ENCODE peak calls at places on chromosome 1, in four cellular contexts. D is astrocyte of the spinal cord, F is GOT3, Q is kidney epithelial cell. Z is an unnamed sample.

GRCh38 chr1:80217377-80217986 is 1211.0 kb upstream of the ADGRL4 start:
- DNase-seq in Q (peak; percentile 43), D (peak; percentile 73), F (no peak), Z (no peak)

GRCh38 chr1:30125024-30125423 is 598.4 kb downstream of the MATN1 start:
- DNase-seq in F (no peak), Q (no peak), D (no peak), Z (no peak)

GRCh38 chr1:38076455-38076854 is 29.9 kb upstream of the POU3F1 start:
- DNase-seq in Q (no peak), F (no peak), D (no peak), Z (no peak)

GRCh38 chr1:112957133-112957812 is 1.3 kb upstream of the SLC16A1 start:
- DNase-seq in Q (peak; percentile 78), D (peak; percentile 94), F (no peak), Z (peak; percentile 11)

GRCh38 chr1:41977329-41977728 is 58.6 kb upstream of the HIVEP3 start:
- DNase-seq in F (no peak), Q (no peak), D (no peak), Z (no peak)

GRCh38 chr1:171582589-171582988 is 39.5 kb upstream of the MYOCOS start:
- DNase-seq in F (no peak), D (no peak), Q (no peak), Z (no peak)

GRCh38 chr1:45809761-45810160 is 6.3 kb downstream of the MAST2 start:
- DNase-seq in F (no peak), D (no peak), Q (no peak), Z (no peak)

GRCh38 chr1:153792631-153793041 is 17.4 kb downstream of the SLC27A3 start:
- DNase-seq in F (no peak), Q (no peak), D (no peak), Z (no peak)

GRCh38 chr1:63630238-63630637 is 37.0 kb downstream of the PGM1 start:
- DNase-seq in D (no peak), Q (no peak), F (no peak), Z (no peak)

GRCh38 chr1:38512789-38513188 is 346.8 kb downstream of the RRAGC start:
- DNase-seq in F (no peak), D (no peak), Q (no peak), Z (no peak)

GRCh38 chr1:205301220-205301821 is 20.2 kb downstream of the NUAK2 start:
- DNase-seq in F (no peak), D (peak; percentile 96), Q (peak; percentile 90), Z (no peak)

GRCh38 chr1:216310776-216311175 is 112.5 kb downstream of the USH2A start:
- DNase-seq in D (peak; percentile 56), Q (no peak), F (no peak), Z (no peak)

GRCh38 chr1:15459771-15460719 is 3.5 kb downstream of the CELA2A start:
- DNase-seq in F (no peak), Q (no peak), D (no peak), Z (no peak)

GRCh38 chr1:152658649-152659048 is 4.5 kb upstream of the LCE2D start:
- DNase-seq in D (no peak), F (no peak), Q (no peak), Z (no peak)

GRCh38 chr1:109906160-109906838 is 4.3 kb upstream of the CSF1 start:
- DNase-seq in D (no peak), F (no peak), Q (no peak), Z (peak; percentile 88)

GRCh38 chr1:147800852-147801251 is 40.5 kb upstream of the GJA5 start:
- DNase-seq in D (no peak), F (no peak), Q (no peak), Z (no peak)

GRCh38 chr1:5067251-5067650 is 412.8 kb downstream of the AJAP1 start:
- DNase-seq in Q (no peak), D (no peak), F (no peak), Z (no peak)

GRCh38 chr1:223201967-223202366 is 58.9 kb upstream of the TLR5 start:
- DNase-seq in Q (no peak), F (no peak), D (no peak), Z (no peak)

GRCh38 chr1:239606850-239607400 is 220.6 kb downstream of the CHRM3 start:
- DNase-seq in D (no peak), F (no peak), Q (no peak), Z (no peak)

GRCh38 chr1:162976628-162977027 is 92.5 kb upstream of the RGS4 start:
- DNase-seq in F (no peak), Q (no peak), D (no peak), Z (no peak)

GRCh38 chr1:10730985-10731384 is 65.5 kb downstream of the CASZ1 start:
- DNase-seq in Q (peak; percentile 74), F (no peak), D (peak; percentile 46), Z (no peak)

GRCh38 chr1:198387587-198387986 is 152.9 kb downstream of the ATP6V1G3 start:
- DNase-seq in D (peak; percentile 35), F (no peak), Q (no peak), Z (no peak)

GRCh38 chr1:81111818-81112217 is 688.9 kb upstream of the ADGRL2 start:
- DNase-seq in F (no peak), D (peak; percentile 60), Q (no peak), Z (no peak)

GRCh38 chr1:205598841-205599666 is 32.8 kb downstream of the ELK4 start:
- DNase-seq in F (no peak), D (peak; percentile 95), Q (no peak), Z (no peak)

GRCh38 chr1:183932412-183932811 is 105.1 kb downstream of the COLGALT2 start:
- DNase-seq in F (no peak), Q (no peak), D (peak; percentile 87), Z (no peak)

GRCh38 chr1:20992327-20993056 is 184.2 kb downstream of the EIF4G3 start:
- DNase-seq in D (peak; percentile 16), Q (no peak), F (no peak), Z (no peak)

GRCh38 chr1:165580931-165581871 is 37.4 kb downstream of the LRRC52 start:
- DNase-seq in F (no peak), D (no peak), Q (peak; percentile 56), Z (no peak)

Z was measured in T-helper 1 cell.